ENCODE peak calls at places on chromosomes 1 and 21, in seven cellular contexts. C is IMR-90, H is ovary, M is uterus, W is prostate gland, T is K562, O is transverse colon. Q is an unnamed sample.
A peak's percentile ranks its signal among the peaks of the same experiment; 100 is the strongest.

GRCh38 chr1:9346566-9346965 is 53.9 kb downstream of the SPSB1 start:
- DNase-seq in C (no peak), H (no peak), M (no peak), W (no peak), T (no peak), O (no peak), Q (no peak)

GRCh38 chr1:178802873-178803272 is 68.0 kb downstream of the ANGPTL1 start:
- DNase-seq in C (no peak), H (no peak), M (no peak), W (no peak), T (no peak), O (no peak), Q (no peak)

GRCh38 chr1:47434051-47434842 is 3.6 kb upstream of the FOXD2 start:
- DNase-seq in C (peak; percentile 64), H (peak; percentile 44), M (peak; percentile 57), W (peak; percentile 74), T (no peak), O (peak; percentile 56), Q (no peak)

GRCh38 chr1:169109561-169110134 is 3.2 kb downstream of the ATP1B1 start:
- DNase-seq in C (peak; percentile 92), H (peak; percentile 66), M (peak; percentile 53), W (peak; percentile 53), T (no peak), O (peak; percentile 84), Q (peak; percentile 96)

GRCh38 chr1:47188901-47189785 is 693 bp downstream of the PDZK1IP1 start:
- DNase-seq in C (no peak), H (no peak), M (no peak), W (no peak), T (no peak), O (no peak), Q (no peak)

GRCh38 chr1:209704584-209704983 is at the start of gene HSD11B1:
- DNase-seq in C (peak; percentile 83), H (peak; percentile 85), M (peak; percentile 91), W (no peak), T (no peak), O (peak; percentile 57), Q (no peak)

GRCh38 chr1:154599658-154600057 is 8.3 kb downstream of the ADAR start:
- DNase-seq in C (peak; percentile 60), H (no peak), M (no peak), W (no peak), T (no peak), O (no peak), Q (no peak)

GRCh38 chr1:55141295-55141893 is 73.8 kb downstream of the USP24 start:
- DNase-seq in C (no peak), H (no peak), M (no peak), W (no peak), T (no peak), O (no peak), Q (no peak)

GRCh38 chr1:63327417-63328139 is 5.2 kb downstream of the FOXD3 start:
- DNase-seq in C (peak; percentile 62), H (no peak), M (no peak), W (no peak), T (peak; percentile 79), O (peak; percentile 64), Q (peak; percentile 72)

GRCh38 chr1:103307751-103308150 is 199.4 kb upstream of the COL11A1 start:
- DNase-seq in C (no peak), H (no peak), M (no peak), W (no peak), T (no peak), O (no peak), Q (no peak)

GRCh38 chr1:99004270-99005141 is at the start of gene PLPPR5:
- DNase-seq in C (peak; percentile 19), H (no peak), M (no peak), W (no peak), T (no peak), O (no peak), Q (no peak)

GRCh38 chr21:26909972-26910371 is 56.9 kb downstream of the ADAMTS5 start:
- DNase-seq in C (no peak), H (no peak), M (no peak), W (no peak), T (no peak), O (no peak), Q (no peak)

GRCh38 chr1:117638759-117639158 is 32.9 kb downstream of the TENT5C start:
- DNase-seq in C (no peak), H (no peak), M (no peak), W (no peak), T (peak; percentile 58), O (peak; percentile 42), Q (no peak)

GRCh38 chr1:109821221-109821669 is 57.5 kb upstream of the EPS8L3 start:
- DNase-seq in C (peak; percentile 94), H (no peak), M (peak; percentile 49), W (no peak), T (no peak), O (peak; percentile 34), Q (peak; percentile 56)

GRCh38 chr1:68121536-68121935 is 71.1 kb upstream of the DIRAS3 start:
- DNase-seq in C (peak; percentile 87), H (no peak), M (no peak), W (no peak), T (no peak), O (no peak), Q (no peak)

GRCh38 chr1:155321577-155322497 is 1.1 kb downstream of the RUSC1 start:
- DNase-seq in C (no peak), H (peak; percentile 47), M (peak; percentile 32), W (no peak), T (no peak), O (no peak), Q (no peak)

GRCh38 chr21:46483300-46484295 is 24.9 kb downstream of the DIP2A start:
- DNase-seq in C (no peak), H (no peak), M (no peak), W (no peak), T (no peak), O (no peak), Q (no peak)

GRCh38 chr21:44432841-44433790 is 22.2 kb upstream of the LRRC3 start:
- DNase-seq in C (no peak), H (no peak), M (no peak), W (no peak), T (no peak), O (no peak), Q (no peak)

GRCh38 chr21:44000360-44000759 is 11.7 kb upstream of the TRAPPC10 start:
- DNase-seq in C (no peak), H (no peak), M (no peak), W (no peak), T (no peak), O (no peak), Q (no peak)

GRCh38 chr1:234871039-234871709 is 257.5 kb downstream of the TOMM20 start:
- DNase-seq in C (no peak), H (no peak), M (peak; percentile 14), W (no peak), T (peak; percentile 40), O (no peak), Q (no peak)

GRCh38 chr1:11100149-11100493 is 452 bp upstream of the EXOSC10 start:
- DNase-seq in C (no peak), H (no peak), M (peak; percentile 17), W (no peak), T (no peak), O (peak; percentile 9), Q (no peak)

GRCh38 chr1:11101347-11101746 is 1.7 kb upstream of the EXOSC10 start:
- DNase-seq in C (no peak), H (no peak), M (no peak), W (no peak), T (no peak), O (no peak), Q (no peak)

GRCh38 chr1:11098931-11099309 is 749 bp downstream of the EXOSC10 start:
- DNase-seq in C (no peak), H (no peak), M (no peak), W (no peak), T (no peak), O (no peak), Q (no peak)

GRCh38 chr1:11099310-11100148 is at the start of gene EXOSC10:
- DNase-seq in C (peak; percentile 77), H (peak; percentile 95), M (peak; percentile 94), W (peak; percentile 88), T (peak; percentile 99), O (peak; percentile 96), Q (peak; percentile 84)
- TF ChIP-seq POLR2A in C (peak; percentile 67), H (peak; percentile 28), M (peak; percentile 71), W (peak; percentile 56), T (peak; percentile 93), O (peak; percentile 64), Q (peak; percentile 40)

DNA sequence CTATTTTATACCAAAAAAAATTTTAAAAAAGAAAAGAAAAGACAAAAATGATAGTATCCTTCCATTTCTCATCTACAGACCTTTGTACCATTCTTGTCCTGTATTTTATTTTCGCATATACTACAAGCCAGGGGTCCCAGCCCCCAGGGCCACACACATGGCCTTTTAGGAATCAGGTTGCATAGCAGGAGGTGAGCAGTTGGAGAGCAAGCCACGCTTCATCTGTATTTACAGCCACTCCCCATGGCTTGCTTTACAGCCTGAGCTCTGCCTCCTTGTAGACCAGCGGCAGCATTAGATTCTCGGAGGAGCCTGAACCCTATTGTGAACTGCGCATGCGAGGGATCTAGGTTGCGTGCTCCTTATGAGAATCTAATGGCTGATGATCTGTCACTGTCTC is 39.8 kb downstream of the RASSF5 start:
- DNase-seq in C (no peak), H (no peak), M (no peak), W (no peak), T (no peak), O (no peak), Q (no peak)
- TF ChIP-seq CTCF in C (no peak), H (no peak), M (no peak), W (no peak), T (no peak), O (no peak), Q (no peak)

GRCh38 chr1:83990734-83991133 is 8.2 kb downstream of the TTLL7 start:
- DNase-seq in C (no peak), H (no peak), M (no peak), W (no peak), T (no peak), O (no peak), Q (no peak)

DNA sequence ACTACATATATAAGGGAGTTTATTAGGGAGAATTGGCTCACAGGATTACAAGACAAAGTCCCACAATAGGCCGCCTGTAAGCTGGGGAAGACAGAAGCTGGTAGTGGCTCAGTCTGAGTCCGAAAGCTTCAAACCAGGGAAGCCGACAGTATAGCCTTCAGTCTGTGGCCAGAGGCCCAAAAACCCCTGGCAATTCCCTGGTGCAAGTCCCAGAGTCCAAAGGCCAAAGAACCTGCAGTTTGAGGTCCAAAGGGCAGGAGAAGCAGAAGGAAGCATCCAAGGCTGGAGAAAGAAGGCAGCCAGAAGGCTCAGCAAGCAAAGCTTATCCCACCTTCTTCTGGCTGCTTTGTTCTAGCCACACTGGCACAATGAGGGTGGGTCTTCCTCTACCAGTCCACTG is 13.9 kb downstream of the TTLL7 start:
- DNase-seq in C (no peak), H (no peak), M (no peak), W (no peak), T (no peak), O (no peak), Q (no peak)
- TF ChIP-seq POLR2A in C (no peak), H (no peak), M (no peak), W (no peak), T (no peak), O (no peak), Q (no peak)

DNA sequence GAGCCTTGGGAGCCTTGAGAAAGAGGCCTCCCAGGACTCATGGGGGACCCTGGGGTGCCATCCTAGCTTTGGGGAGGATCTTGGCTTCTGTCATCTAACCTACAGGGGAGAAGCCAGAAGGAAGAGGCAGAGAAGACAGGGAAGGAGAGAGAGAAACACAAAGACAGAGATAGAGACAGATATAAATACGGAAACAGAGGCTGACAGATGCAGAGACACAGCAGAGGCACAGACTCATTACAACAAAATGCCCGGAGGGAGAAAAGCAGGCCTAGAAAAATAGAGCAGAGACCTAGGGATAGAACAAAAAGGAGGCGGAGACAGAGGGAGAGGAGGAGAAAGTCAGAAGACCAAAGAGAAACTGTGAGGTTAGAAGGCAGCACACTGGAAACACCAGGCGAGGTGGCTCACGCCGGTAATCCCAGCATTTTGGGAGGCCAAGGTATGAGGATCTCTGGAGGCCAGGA is 1.9 kb downstream of the PEAR1 start:
- DNase-seq in C (peak; percentile 27), H (no peak), M (no peak), W (no peak), T (no peak), O (no peak), Q (no peak)
- TF ChIP-seq CTCF in C (no peak), H (no peak), M (no peak), W (no peak), T (no peak), O (no peak), Q (no peak)

Q was measured in A549.